ENCODE peak calls at places on chromosomes 6 and 20, in five cellular contexts. Z, E, F, V and L are unnamed samples. For H3K79me2, the result is how much of the 10 kb centered on the place peaks cover.

GRCh38 chr20:49712918-49713778 is 530 bp downstream of the B4GALT5 start:
- DNase-seq in F (no peak), V (peak), E (peak), Z (no peak), L (peak)

GRCh38 chr20:62360854-62361798 is 6.0 kb downstream of the LAMA5 start:
- DNase-seq in E (peak), Z (peak), F (no peak), V (peak), L (peak)

GRCh38 chr6:28543671-28544131 is 18.0 kb downstream of the GPX5 start:
- DNase-seq in V (peak), F (no peak), Z (no peak), E (peak), L (peak)

GRCh38 chr6:163533443-163533842 is 118.9 kb downstream of the QKI start:
- DNase-seq in Z (peak), E (no peak), F (no peak), V (peak), L (no peak)

GRCh38 chr20:11502051-11502450 is 415.6 kb upstream of the BTBD3 start:
- DNase-seq in F (no peak), V (no peak), E (no peak), Z (no peak), L (no peak)

GRCh38 chr20:20085071-20085470 is 32.7 kb downstream of the CFAP61 start:
- DNase-seq in F (no peak), Z (no peak), E (no peak), V (no peak), L (no peak)

GRCh38 chr6:133467982-133468380 is 226.8 kb downstream of the EYA4 start:
- DNase-seq in Z (no peak), F (no peak), E (no peak), V (no peak), L (no peak)

GRCh38 chr20:48689388-48689787 is 138.4 kb downstream of the PREX1 start:
- DNase-seq in E (no peak), Z (peak), V (no peak), F (no peak), L (no peak)

GRCh38 chr6:33905081-33905609 is 101.3 kb upstream of the MLN start:
- DNase-seq in E (no peak), Z (no peak), F (no peak), V (no peak), L (no peak)

GRCh38 chr6:112203577-112204349 is 50.6 kb downstream of the LAMA4 start:
- DNase-seq in F (peak), Z (peak), E (no peak), V (peak), L (no peak)

GRCh38 chr20:57612436-57612835 is 7.8 kb downstream of the ZBP1 start:
- DNase-seq in Z (no peak), E (no peak), V (peak), F (no peak), L (no peak)

GRCh38 chr6:152816055-152816454 is 65.5 kb downstream of the VIP start:
- DNase-seq in F (no peak), V (no peak), Z (no peak), E (no peak), L (no peak)

GRCh38 chr6:168136622-168137021 is 57.6 kb upstream of the FRMD1 start:
- DNase-seq in F (no peak), Z (no peak), E (no peak), V (no peak), L (no peak)

GRCh38 chr6:52522151-52522626 is 54.7 kb downstream of the TRAM2 start:
- DNase-seq in F (no peak), Z (no peak), V (no peak), E (no peak), L (no peak)

GRCh38 chr6:41936073-41936837 is 5.4 kb downstream of the CCND3 start:
- DNase-seq in Z (peak), E (peak), V (peak), F (peak), L (peak)

GRCh38 chr20:58555078-58555765 is 40.0 kb upstream of the APCDD1L start:
- DNase-seq in V (no peak), E (no peak), Z (peak), F (no peak), L (no peak)

GRCh38 chr20:54115172-54115854 is 44.9 kb upstream of the BCAS1 start:
- DNase-seq in E (no peak), Z (no peak), F (no peak), V (peak), L (no peak)

GRCh38 chr6:149725785-149726184 is 7.9 kb upstream of the LATS1 start:
- DNase-seq in E (no peak), Z (no peak), V (no peak), F (no peak), L (no peak)

GRCh38 chr6:22582806-22583205 is 13.4 kb downstream of the HDGFL1 start:
- DNase-seq in F (no peak), V (no peak), Z (no peak), E (no peak), L (no peak)

GRCh38 chr6:43061861-43062260 is 2.4 kb downstream of the KLC4 start:
- DNase-seq in F (no peak), V (no peak), E (no peak), Z (no peak), L (no peak)

GRCh38 chr6:149895702-149896310 is 2.1 kb downstream of the RAET1E start:
- DNase-seq in F (peak), V (no peak), Z (peak), E (no peak), L (no peak)

GRCh38 chr6:5213851-5214507 is 46.8 kb downstream of the LYRM4 start:
- DNase-seq in E (no peak), F (no peak), V (no peak), Z (no peak), L (no peak)

GRCh38 chr6:125099211-125100017 is 54.2 kb upstream of the TPD52L1 start:
- DNase-seq in F (peak), E (peak), V (peak), Z (peak), L (peak)

GRCh38 chr6:21201673-21202430 is 391.7 kb upstream of the SOX4 start:
- DNase-seq in F (no peak), Z (peak), E (no peak), V (no peak), L (no peak)

GRCh38 chr6:33088931-33089640 is 13.3 kb downstream of the HLA-DPB1 start:
- DNase-seq in E (no peak), V (no peak), F (no peak), Z (no peak), L (no peak)

GRCh38 chr6:56148488-56149190 is 98.7 kb downstream of the COL21A1 start:
- DNase-seq in E (no peak), Z (no peak), F (no peak), V (no peak), L (no peak)

GRCh38 chr6:158648682-158649131 is 1.1 kb upstream of the SYTL3 start:
- DNase-seq in F (no peak), E (no peak), V (peak), Z (peak), L (no peak)

GRCh38 chr6:10406556-10406955 is 8.3 kb downstream of the TFAP2A start:
- DNase-seq in Z (no peak), V (no peak), E (no peak), F (no peak), L (no peak)

GRCh38 chr6:21199246-21199645 is 394.3 kb upstream of the SOX4 start:
- DNase-seq in E (no peak), V (no peak), Z (no peak), F (no peak), L (no peak)

GRCh38 chr20:45308078-45308778 is at the start of gene MATN4:
- DNase-seq in F (no peak), V (no peak), E (peak), Z (no peak), L (peak)

GRCh38 chr6:15331143-15331542 is 85.3 kb downstream of the JARID2 start:
- DNase-seq in Z (peak), E (no peak), V (no peak), F (no peak), L (no peak)

GRCh38 chr6:169253341-169253740 is 305 bp downstream of the THBS2 start:
- DNase-seq in F (no peak), E (no peak), Z (no peak), V (no peak), L (no peak)
- H3K79me2 ChIP-seq in F (under half), E (under half), Z (under half), V (under half), L (under half)

DNA sequence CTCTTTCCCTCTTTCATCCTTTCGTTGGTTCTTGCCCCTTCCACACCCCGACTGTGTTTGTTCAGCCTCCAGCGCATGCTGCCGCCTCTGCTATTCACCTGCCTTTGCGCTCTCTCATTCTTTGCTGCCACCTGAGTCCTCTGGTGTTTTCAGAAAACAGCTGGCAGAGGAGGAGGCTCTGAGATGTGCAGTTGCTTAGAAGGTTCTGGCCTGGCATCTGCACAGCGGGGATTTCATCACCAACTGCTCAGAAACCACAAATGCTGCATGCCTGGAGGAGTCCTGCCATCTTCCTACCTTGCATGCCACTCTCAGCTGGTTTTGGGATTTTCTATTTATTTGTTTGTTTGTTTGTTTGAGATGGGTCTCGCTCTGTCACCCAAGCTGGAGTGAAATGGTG is 39.2 kb upstream of the CLDN20 start:
- DNase-seq in V (peak), Z (no peak), F (no peak), E (no peak), L (no peak)
- H3K79me2 ChIP-seq in V (under half), Z (under half), F (under half), E (under half), L (under half)

GRCh38 chr6:26195376-26195923 is 108.2 kb downstream of the HFE start:
- DNase-seq in V (peak), E (peak), Z (peak), F (peak), L (peak)
- H3K79me2 ChIP-seq in V (half or more), E (under half), Z (under half), F (under half), L (under half)

GRCh38 chr6:13391537-13391936 is 63.2 kb upstream of the TBC1D7 start:
- DNase-seq in Z (no peak), F (no peak), E (no peak), V (no peak), L (no peak)
- H3K79me2 ChIP-seq in Z (under half), F (under half), E (under half), V (under half), L (under half)

GRCh38 chr20:5150226-5151076 is 23.6 kb downstream of the CDS2 start:
- DNase-seq in F (no peak), Z (no peak), V (peak), E (no peak), L (peak)
- H3K79me2 ChIP-seq in F (under half), Z (half or more), V (half or more), E (half or more), L (under half)

GRCh38 chr6:17633465-17634188 is 33.5 kb downstream of the FAM8A1 start:
- DNase-seq in E (no peak), V (no peak), F (no peak), Z (no peak), L (no peak)
- H3K79me2 ChIP-seq in E (half or more), V (under half), F (half or more), Z (under half), L (under half)

GRCh38 chr20:59614714-59615113 is 10.4 kb downstream of the PHACTR3 start:
- DNase-seq in F (no peak), V (no peak), Z (no peak), E (no peak), L (no peak)

GRCh38 chr20:59611286-59611685 is 6.9 kb downstream of the PHACTR3 start:
- DNase-seq in F (no peak), Z (no peak), E (no peak), V (no peak), L (no peak)

GRCh38 chr20:59620860-59621485 is 16.6 kb downstream of the PHACTR3 start:
- DNase-seq in E (no peak), V (no peak), Z (no peak), F (no peak), L (no peak)

GRCh38 chr20:59618131-59618530 is 13.8 kb downstream of the PHACTR3 start:
- DNase-seq in E (no peak), F (no peak), V (no peak), Z (no peak), L (no peak)

DNA sequence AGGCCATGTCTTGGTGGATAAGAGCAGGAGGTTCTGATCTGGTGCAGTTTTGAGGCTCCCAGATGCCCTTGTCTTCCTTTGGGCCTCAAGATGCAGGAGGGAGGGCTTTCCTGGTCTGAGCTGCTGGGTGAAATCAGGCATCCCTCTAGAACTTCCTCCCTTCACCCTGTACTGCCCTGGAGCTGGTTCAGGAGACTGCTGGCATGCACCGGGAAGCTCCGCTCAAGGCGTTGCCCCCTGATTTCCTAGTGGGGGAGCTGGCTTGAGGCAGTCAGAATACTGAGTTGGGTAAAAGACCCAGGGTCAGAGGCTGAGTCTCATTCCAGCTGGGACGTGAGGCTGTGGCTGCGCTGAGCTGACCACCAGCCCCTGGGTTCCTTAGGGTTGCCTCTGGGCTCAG is 12.0 kb downstream of the PHACTR3 start:
- DNase-seq in E (no peak), Z (no peak), V (no peak), F (no peak), L (no peak)
- H3K79me2 ChIP-seq in E (under half), Z (under half), V (under half), F (under half), L (under half)